ENCODE peak calls at places on chromosome 17, in five cellular contexts. E is effector memory CD4-positive, alpha-beta T cell; S is neuronal stem cell; R is IMR-90; O is tibial nerve. A is an unnamed sample.

GRCh38 chr17:333626-334396 is 18.8 kb downstream of the RPH3AL start:
- DNase-seq in E (no peak), S (no peak), R (peak), O (peak), A (peak)

GRCh38 chr17:8300629-8301242 is 5.5 kb upstream of the SLC25A35 start:
- DNase-seq in E (peak), S (peak), R (peak), O (no peak), A (peak)

GRCh38 chr17:61753696-61754095 is 109.6 kb downstream of the BRIP1 start:
- DNase-seq in E (no peak), S (no peak), R (no peak), O (no peak), A (no peak)

GRCh38 chr17:40075216-40076100 is 12.7 kb downstream of the THRA start:
- DNase-seq in E (no peak), S (peak), R (peak), O (peak), A (peak)

GRCh38 chr17:14070344-14071007 is 1.2 kb downstream of the COX10 start:
- DNase-seq in E (no peak), S (no peak), R (no peak), O (no peak), A (no peak)

GRCh38 chr17:3965123-3965800 is 1.0 kb upstream of the ATP2A3 start:
- DNase-seq in E (peak), S (peak), R (no peak), O (peak), A (peak)

GRCh38 chr17:12800855-12801365 is 11.6 kb downstream of the ARHGAP44 start:
- DNase-seq in E (no peak), S (no peak), R (no peak), O (no peak), A (no peak)

GRCh38 chr17:29346462-29346861 is 43.7 kb upstream of the TAOK1 start:
- DNase-seq in E (no peak), S (no peak), R (no peak), O (no peak), A (no peak)

GRCh38 chr17:74361613-74362391 is at the start of gene BTBD17:
- DNase-seq in E (no peak), S (peak), R (no peak), O (peak), A (peak)

GRCh38 chr17:4049546-4049945 is 85.3 kb upstream of the ATP2A3 start:
- DNase-seq in E (no peak), S (no peak), R (no peak), O (no peak), A (no peak)

GRCh38 chr17:3335876-3336275 is 37.7 kb upstream of the OR3A1 start:
- DNase-seq in E (no peak), S (no peak), R (no peak), O (no peak), A (no peak)

GRCh38 chr17:63498621-63499195 is 21.8 kb downstream of the ACE start:
- DNase-seq in E (no peak), S (no peak), R (peak), O (no peak), A (no peak)

GRCh38 chr17:47935961-47936360 is 5.4 kb upstream of the PNPO start:
- DNase-seq in E (no peak), S (no peak), R (peak), O (no peak), A (no peak)

GRCh38 chr17:61980535-61980934 is 52.8 kb upstream of the INTS2 start:
- DNase-seq in E (no peak), S (no peak), R (no peak), O (no peak), A (no peak)

GRCh38 chr17:33725675-33726271 is 432.7 kb upstream of the ASIC2 start:
- DNase-seq in E (no peak), S (peak), R (peak), O (no peak), A (no peak)

DNA sequence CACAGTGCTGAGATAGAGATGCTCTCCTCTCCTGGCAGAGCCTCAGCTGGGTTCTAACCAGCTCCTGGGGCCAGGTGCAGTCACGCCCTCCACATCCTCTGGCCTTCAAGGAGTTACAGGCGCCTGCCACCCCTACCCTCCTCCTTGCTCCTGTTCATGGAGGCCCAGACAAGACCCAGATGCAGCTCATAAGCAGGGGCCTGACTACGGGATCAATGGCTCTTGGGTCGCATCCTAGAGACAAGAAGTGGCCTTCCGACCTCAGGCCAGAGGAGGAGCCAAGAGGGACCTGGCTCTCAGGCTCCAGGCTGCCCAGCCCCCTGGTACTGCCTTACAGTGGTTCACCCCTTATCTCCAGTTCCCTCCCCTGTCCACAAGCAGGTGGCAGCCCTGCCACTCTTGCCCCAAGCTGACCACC is 23.0 kb downstream of the ARHGAP27 start:
- DNase-seq in E (no peak), S (no peak), R (no peak), O (no peak), A (no peak)
- H3K4me3 ChIP-seq in E (peak), S (no peak), R (no peak), O (peak), A (peak)

GRCh38 chr17:17127730-17128291 is 78.3 kb downstream of the PLD6 start:
- DNase-seq in E (no peak), S (no peak), R (peak), O (no peak), A (no peak)

GRCh38 chr17:17128476-17129075 is 77.6 kb downstream of the PLD6 start:
- DNase-seq in E (no peak), S (no peak), R (no peak), O (no peak), A (no peak)

GRCh38 chr17:17125136-17126084 is 80.7 kb downstream of the PLD6 start:
- DNase-seq in E (no peak), S (no peak), R (no peak), O (no peak), A (peak)

GRCh38 chr17:17126131-17127110 is 79.7 kb downstream of the PLD6 start:
- DNase-seq in E (no peak), S (no peak), R (no peak), O (no peak), A (peak)

DNA sequence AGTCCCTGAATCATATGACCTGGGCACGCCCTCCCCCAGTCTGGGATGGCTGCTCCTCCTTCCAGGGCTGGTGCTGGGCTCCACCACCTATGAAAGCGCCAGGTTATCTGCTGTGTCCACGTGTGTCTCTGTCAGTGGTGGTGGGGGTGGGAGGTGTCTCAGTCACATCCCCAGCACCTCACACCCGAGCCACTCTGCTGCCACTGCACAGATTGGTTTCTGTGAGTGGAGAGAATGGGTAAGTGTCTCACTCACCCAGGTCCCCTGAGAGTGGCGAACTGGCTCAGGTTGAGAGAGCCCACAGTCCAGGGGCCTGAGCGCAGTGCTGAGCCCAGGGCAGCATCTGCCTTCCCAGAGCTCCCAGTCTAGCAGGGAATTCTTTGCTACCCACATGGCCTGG is 79.0 kb downstream of the PLD6 start:
- DNase-seq in E (no peak), S (no peak), R (no peak), O (no peak), A (no peak)
- H3K27ac ChIP-seq in E (peak), S (no peak), R (no peak), O (no peak), A (no peak)

GRCh38 chr17:30809867-30810266 is 14.6 kb downstream of the CRLF3 start:
- DNase-seq in E (no peak), S (no peak), R (no peak), O (no peak), A (no peak)
- H3K4me3 ChIP-seq in E (peak), S (no peak), R (no peak), O (no peak), A (peak)

GRCh38 chr17:57986841-57987581 is 1.0 kb downstream of the VEZF1 start:
- DNase-seq in E (peak), S (peak), R (peak), O (no peak), A (peak)

GRCh38 chr17:57990037-57990436 is 2.0 kb upstream of the VEZF1 start:
- DNase-seq in E (no peak), S (no peak), R (no peak), O (no peak), A (no peak)

GRCh38 chr17:57987582-57988300 is at the start of gene VEZF1:
- DNase-seq in E (peak), S (peak), R (peak), O (peak), A (peak)

GRCh38 chr17:57989011-57989345 is 924 bp upstream of the VEZF1 start:
- DNase-seq in E (no peak), S (no peak), R (peak), O (no peak), A (no peak)

DNA sequence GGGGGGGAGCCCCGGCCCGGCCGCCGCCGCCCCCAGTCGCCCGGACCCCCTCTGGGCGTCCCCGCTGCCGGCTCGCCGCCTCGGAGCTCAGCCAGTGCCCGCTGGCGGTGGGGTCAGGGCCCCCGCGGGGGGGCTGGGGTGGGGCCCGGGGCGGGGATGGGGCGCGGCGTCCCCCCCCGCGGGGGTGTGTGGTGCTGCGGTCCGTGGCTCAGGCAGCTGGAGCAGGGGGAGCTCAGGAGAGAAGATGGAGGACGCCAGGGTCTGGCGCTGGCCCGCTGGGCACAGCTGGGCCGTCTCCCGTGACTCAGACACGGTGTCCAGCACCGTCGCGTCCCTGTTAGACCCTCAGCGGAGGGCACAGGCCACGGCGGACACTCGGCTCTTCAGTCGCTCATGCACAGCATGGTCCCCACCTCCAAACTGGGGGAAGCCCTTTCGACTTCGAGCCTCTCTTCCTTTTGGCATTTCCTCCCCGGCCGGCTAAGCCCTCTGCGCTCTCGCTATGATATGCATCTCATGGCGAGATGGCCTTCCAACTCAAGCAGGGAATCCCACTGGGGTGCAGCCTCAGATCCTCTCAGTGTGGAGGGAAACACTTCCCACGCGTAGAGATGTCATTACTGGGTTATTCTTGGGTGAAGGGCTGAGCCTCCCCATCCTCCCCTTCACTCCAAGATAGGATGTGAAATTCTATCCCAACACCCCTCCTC is 402 bp upstream of the VEZF1 start:
- DNase-seq in E (no peak), S (peak), R (peak), O (peak), A (peak)
- H3K27ac ChIP-seq in E (peak), S (peak), R (peak), O (peak), A (peak)

DNA sequence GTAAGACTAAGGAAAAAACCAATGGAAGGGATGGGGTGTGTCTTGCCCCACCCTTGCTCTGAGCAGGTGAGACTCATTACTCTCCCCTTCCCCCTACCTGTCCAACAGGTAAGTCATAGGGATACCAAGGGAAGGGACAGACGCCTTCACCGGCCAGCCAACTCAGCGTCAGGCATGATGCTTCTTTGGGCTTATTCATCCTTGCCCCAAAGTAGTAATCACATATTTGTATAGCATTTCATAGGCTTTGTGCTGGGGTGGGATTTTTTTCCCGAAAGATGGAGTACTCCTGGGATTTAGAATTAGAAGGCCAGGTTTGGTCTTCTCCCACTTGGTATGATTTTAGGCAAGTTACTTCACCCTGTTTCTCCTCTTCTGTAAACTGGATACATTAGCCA is 509 bp upstream of the JUP start:
- DNase-seq in E (no peak), S (no peak), R (no peak), O (no peak), A (no peak)
- H3K4me3 ChIP-seq in E (peak), S (peak), R (no peak), O (peak), A (peak)

GRCh38 chr17:42129109-42129837 is 6.7 kb downstream of the HSPB9 start:
- DNase-seq in E (no peak), S (no peak), R (no peak), O (no peak), A (no peak)
- H3K27ac ChIP-seq in E (no peak), S (no peak), R (no peak), O (no peak), A (no peak)

DNA sequence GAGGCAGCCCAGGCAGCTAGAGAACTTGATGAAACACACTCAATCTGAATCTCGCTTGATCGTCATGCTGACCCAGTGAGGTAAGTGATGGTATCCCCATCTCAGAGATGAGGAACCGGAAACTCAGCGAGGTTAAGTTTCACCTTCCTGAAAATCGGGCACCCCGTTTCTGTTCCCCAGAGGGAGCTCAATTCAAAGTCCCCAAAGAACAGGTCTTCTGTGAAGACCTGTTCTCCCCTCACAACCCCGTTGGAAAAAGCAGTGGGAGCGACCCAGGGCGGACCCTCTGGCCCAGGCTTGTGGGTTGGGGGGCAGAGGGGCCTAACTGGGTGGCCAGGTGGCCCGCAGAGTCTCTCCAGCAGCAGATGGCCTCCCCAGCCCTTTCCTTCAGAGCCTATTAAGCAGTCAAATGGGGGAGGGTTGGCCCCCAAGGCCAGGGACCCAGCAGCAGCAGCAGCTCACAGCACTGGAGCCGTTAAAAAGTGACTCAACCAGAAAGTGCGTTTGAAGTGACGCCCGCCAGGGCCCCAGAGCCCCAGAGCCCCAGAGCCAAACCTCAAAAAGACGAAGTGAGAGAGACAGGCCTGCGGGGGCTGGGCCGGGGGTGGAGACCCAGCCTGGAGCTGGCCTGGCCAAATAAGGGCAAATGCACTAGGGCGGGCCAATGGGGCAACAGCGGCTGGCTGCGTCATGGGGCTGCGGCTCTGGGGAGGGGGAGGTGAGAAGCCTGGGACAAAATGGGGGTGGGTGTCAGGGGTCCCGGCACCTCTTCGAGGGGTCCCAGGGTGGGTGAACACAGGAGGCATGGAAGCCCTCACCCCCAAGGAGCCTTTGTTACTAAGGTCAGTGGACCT is 9.2 kb upstream of the TSPOAP1 start:
- DNase-seq in E (peak), S (no peak), R (peak), O (peak), A (peak)
- H3K4me3 ChIP-seq in E (peak), S (no peak), R (no peak), O (peak), A (peak)

GRCh38 chr17:32142038-32142856 is at the start of gene RHOT1:
- DNase-seq in E (peak), S (peak), R (peak), O (peak), A (peak)

GRCh38 chr17:32141690-32142037 is 638 bp upstream of the RHOT1 start:
- DNase-seq in E (no peak), S (no peak), R (no peak), O (no peak), A (no peak)

DNA sequence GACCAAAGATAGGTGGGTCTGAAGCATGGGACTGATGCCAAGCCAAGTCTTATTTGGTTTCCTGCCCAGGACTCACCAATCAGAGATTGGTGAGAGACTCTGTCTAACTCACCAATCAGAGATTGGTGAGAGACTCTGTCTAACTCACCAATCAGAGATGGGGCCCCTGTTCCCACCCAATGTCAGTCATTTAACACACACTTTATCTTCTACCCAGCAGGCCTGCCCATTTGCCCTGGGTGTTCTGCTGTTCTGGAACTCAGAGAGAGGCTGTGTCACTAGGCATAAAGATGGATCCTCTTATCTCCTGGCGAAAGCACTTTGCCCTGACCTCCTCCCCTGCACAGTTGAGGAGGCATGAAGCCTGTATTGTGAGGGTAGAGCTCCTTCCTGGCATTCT is 5.4 kb upstream of the RHOT1 start:
- DNase-seq in E (no peak), S (no peak), R (no peak), O (no peak), A (no peak)
- H3K27ac ChIP-seq in E (no peak), S (no peak), R (no peak), O (no peak), A (no peak)

DNA sequence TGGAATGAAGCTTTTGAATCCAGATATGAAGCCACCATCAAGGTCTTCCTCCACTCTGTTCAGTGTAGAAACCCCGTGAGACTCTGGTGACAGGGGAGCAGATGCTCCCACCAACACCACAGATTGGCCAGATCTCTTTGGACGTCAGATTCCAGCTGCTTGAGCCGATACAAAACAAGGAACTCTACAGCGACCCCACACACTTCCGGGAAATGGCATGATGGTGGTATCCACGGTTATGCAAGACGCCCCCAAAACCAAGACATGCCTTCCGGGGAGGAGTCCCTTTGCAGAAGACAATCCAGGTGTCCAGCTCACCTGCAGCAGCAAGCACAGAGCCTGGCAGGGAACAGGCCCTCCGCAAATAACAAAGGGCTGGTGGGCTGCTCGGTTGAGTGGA is 19.8 kb upstream of the PITPNA start:
- DNase-seq in E (no peak), S (no peak), R (no peak), O (no peak), A (no peak)
- H3K4me3 ChIP-seq in E (no peak), S (no peak), R (no peak), O (no peak), A (no peak)

DNA sequence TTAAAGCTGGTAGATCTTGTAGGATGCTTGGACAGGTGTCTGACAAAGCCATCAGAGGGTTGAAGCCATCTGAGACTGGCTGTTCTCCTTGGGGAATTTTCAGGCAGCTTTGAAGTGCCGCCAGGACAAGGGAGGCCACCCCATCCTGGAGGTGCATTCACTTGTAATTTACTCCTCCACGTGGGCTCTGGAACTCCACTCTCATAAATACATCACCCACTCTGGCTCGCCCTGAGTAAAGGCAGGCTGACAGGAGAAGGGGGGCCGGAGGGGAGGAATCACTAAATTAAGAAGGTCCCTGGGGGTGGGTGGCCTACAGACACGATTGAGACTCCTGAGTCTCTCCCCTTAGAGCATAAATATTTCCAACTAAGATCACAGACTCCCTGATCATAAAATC is 56.3 kb upstream of the HNF1B start:
- DNase-seq in E (no peak), S (no peak), R (no peak), O (no peak), A (no peak)
- H3K27ac ChIP-seq in E (no peak), S (no peak), R (no peak), O (no peak), A (no peak)

A was measured in CD8-positive, alpha-beta T cell.